ENCODE peak calls at places on chromosomes 7 and 10, in eight cellular contexts. One of them, this sample, is unnamed.

GRCh38 chr10:17386616-17387075 is 67.7 kb downstream of the ST8SIA6 start:
- DNase-seq in cardiac muscle cell: peak; percentile 48
- DNase-seq in BE2C: no peak
- DNase-seq in mammary epithelial cell: no peak
- DNase-seq in body of pancreas: no peak
- DNase-seq in epithelial cell of esophagus: peak; percentile 24
- DNase-seq in IMR-90: no peak
- DNase-seq in coronary artery: no peak
- DNase-seq in this sample: peak; percentile 48

GRCh38 chr10:23974886-23975830 is 233.8 kb upstream of the KIAA1217 start:
- DNase-seq in mammary epithelial cell: no peak
- DNase-seq in cardiac muscle cell: no peak
- DNase-seq in coronary artery: no peak
- DNase-seq in epithelial cell of esophagus: no peak
- DNase-seq in IMR-90: no peak
- DNase-seq in body of pancreas: no peak
- DNase-seq in BE2C: no peak
- DNase-seq in this sample: no peak

GRCh38 chr7:1331576-1332467 is 99.2 kb downstream of the UNCX start:
- DNase-seq in epithelial cell of esophagus: no peak
- DNase-seq in BE2C: no peak
- DNase-seq in body of pancreas: no peak
- DNase-seq in coronary artery: no peak
- DNase-seq in cardiac muscle cell: no peak
- DNase-seq in IMR-90: no peak
- DNase-seq in mammary epithelial cell: no peak
- DNase-seq in this sample: no peak

GRCh38 chr7:55420535-55420934 is 55.4 kb downstream of the LANCL2 start:
- DNase-seq in BE2C: no peak
- DNase-seq in coronary artery: no peak
- DNase-seq in mammary epithelial cell: no peak
- DNase-seq in cardiac muscle cell: peak; percentile 22
- DNase-seq in IMR-90: peak; percentile 65
- DNase-seq in epithelial cell of esophagus: no peak
- DNase-seq in body of pancreas: no peak
- DNase-seq in this sample: peak; percentile 13

GRCh38 chr10:69862882-69863530 is 61.3 kb downstream of the COL13A1 start:
- DNase-seq in BE2C: no peak
- DNase-seq in mammary epithelial cell: no peak
- DNase-seq in IMR-90: no peak
- DNase-seq in epithelial cell of esophagus: no peak
- DNase-seq in cardiac muscle cell: no peak
- DNase-seq in body of pancreas: no peak
- DNase-seq in coronary artery: no peak
- DNase-seq in this sample: no peak

GRCh38 chr7:94247970-94248369 is 146.7 kb upstream of the COL1A2 start:
- DNase-seq in coronary artery: no peak
- DNase-seq in cardiac muscle cell: no peak
- DNase-seq in IMR-90: no peak
- DNase-seq in BE2C: no peak
- DNase-seq in mammary epithelial cell: no peak
- DNase-seq in epithelial cell of esophagus: no peak
- DNase-seq in body of pancreas: no peak
- DNase-seq in this sample: no peak

GRCh38 chr10:23316406-23316805 is 28.2 kb downstream of the C10orf67 start:
- DNase-seq in epithelial cell of esophagus: no peak
- DNase-seq in BE2C: no peak
- DNase-seq in IMR-90: no peak
- DNase-seq in body of pancreas: no peak
- DNase-seq in coronary artery: no peak
- DNase-seq in mammary epithelial cell: no peak
- DNase-seq in cardiac muscle cell: no peak
- DNase-seq in this sample: no peak

GRCh38 chr10:128416231-128416630 is 290.0 kb upstream of the MKI67 start:
- DNase-seq in IMR-90: no peak
- DNase-seq in epithelial cell of esophagus: no peak
- DNase-seq in BE2C: no peak
- DNase-seq in mammary epithelial cell: no peak
- DNase-seq in coronary artery: no peak
- DNase-seq in body of pancreas: no peak
- DNase-seq in cardiac muscle cell: no peak
- DNase-seq in this sample: no peak

GRCh38 chr10:13816195-13816926 is 229.6 kb downstream of the PRPF18 start:
- DNase-seq in cardiac muscle cell: peak; percentile 74
- DNase-seq in coronary artery: no peak
- DNase-seq in IMR-90: peak; percentile 95
- DNase-seq in mammary epithelial cell: peak; percentile 13
- DNase-seq in body of pancreas: peak; percentile 65
- DNase-seq in epithelial cell of esophagus: no peak
- DNase-seq in BE2C: no peak
- DNase-seq in this sample: peak; percentile 58

GRCh38 chr10:110414563-110415309 is 83.0 kb upstream of the DUSP5 start:
- DNase-seq in BE2C: no peak
- DNase-seq in epithelial cell of esophagus: peak; percentile 90
- DNase-seq in IMR-90: no peak
- DNase-seq in body of pancreas: peak; percentile 41
- DNase-seq in cardiac muscle cell: peak; percentile 69
- DNase-seq in coronary artery: no peak
- DNase-seq in mammary epithelial cell: peak; percentile 91
- DNase-seq in this sample: peak; percentile 47

GRCh38 chr7:153404124-153404523 is 644.6 kb downstream of the ACTR3B start:
- DNase-seq in body of pancreas: no peak
- DNase-seq in epithelial cell of esophagus: no peak
- DNase-seq in BE2C: no peak
- DNase-seq in mammary epithelial cell: no peak
- DNase-seq in IMR-90: no peak
- DNase-seq in cardiac muscle cell: no peak
- DNase-seq in coronary artery: no peak
- DNase-seq in this sample: no peak

GRCh38 chr7:130095812-130096211 is 25.5 kb downstream of the KLHDC10 start:
- DNase-seq in cardiac muscle cell: no peak
- DNase-seq in body of pancreas: no peak
- DNase-seq in epithelial cell of esophagus: peak; percentile 56
- DNase-seq in coronary artery: no peak
- DNase-seq in mammary epithelial cell: no peak
- DNase-seq in IMR-90: peak; percentile 80
- DNase-seq in BE2C: no peak
- DNase-seq in this sample: peak; percentile 45

GRCh38 chr7:156612930-156613329 is 27.6 kb upstream of the RNF32 start:
- DNase-seq in IMR-90: no peak
- DNase-seq in BE2C: no peak
- DNase-seq in body of pancreas: no peak
- DNase-seq in cardiac muscle cell: no peak
- DNase-seq in epithelial cell of esophagus: no peak
- DNase-seq in coronary artery: no peak
- DNase-seq in mammary epithelial cell: no peak
- DNase-seq in this sample: no peak

GRCh38 chr10:69884686-69885085 is 83.0 kb downstream of the COL13A1 start:
- DNase-seq in IMR-90: no peak
- DNase-seq in coronary artery: no peak
- DNase-seq in BE2C: no peak
- DNase-seq in mammary epithelial cell: no peak
- DNase-seq in body of pancreas: no peak
- DNase-seq in epithelial cell of esophagus: no peak
- DNase-seq in cardiac muscle cell: peak; percentile 32
- DNase-seq in this sample: no peak

GRCh38 chr10:86827639-86828038 is 71.2 kb downstream of the BMPR1A start:
- DNase-seq in IMR-90: no peak
- DNase-seq in epithelial cell of esophagus: peak; percentile 62
- DNase-seq in coronary artery: no peak
- DNase-seq in mammary epithelial cell: no peak
- DNase-seq in BE2C: no peak
- DNase-seq in cardiac muscle cell: no peak
- DNase-seq in body of pancreas: no peak
- DNase-seq in this sample: no peak

GRCh38 chr10:64682043-64682442 is 1160.8 kb downstream of the REEP3 start:
- DNase-seq in coronary artery: no peak
- DNase-seq in body of pancreas: no peak
- DNase-seq in IMR-90: no peak
- DNase-seq in mammary epithelial cell: no peak
- DNase-seq in epithelial cell of esophagus: no peak
- DNase-seq in cardiac muscle cell: no peak
- DNase-seq in BE2C: no peak
- DNase-seq in this sample: peak; percentile 14

GRCh38 chr10:43197834-43198681 is 59.8 kb downstream of the CSGALNACT2 start:
- DNase-seq in epithelial cell of esophagus: peak; percentile 9
- DNase-seq in cardiac muscle cell: peak; percentile 15
- DNase-seq in IMR-90: no peak
- DNase-seq in coronary artery: no peak
- DNase-seq in mammary epithelial cell: no peak
- DNase-seq in body of pancreas: no peak
- DNase-seq in BE2C: peak; percentile 55
- DNase-seq in this sample: peak; percentile 28

GRCh38 chr7:143258830-143259229 is 4.4 kb upstream of the GSTK1 start:
- DNase-seq in coronary artery: no peak
- DNase-seq in cardiac muscle cell: no peak
- DNase-seq in IMR-90: peak; percentile 20
- DNase-seq in mammary epithelial cell: no peak
- DNase-seq in BE2C: no peak
- DNase-seq in epithelial cell of esophagus: no peak
- DNase-seq in body of pancreas: peak; percentile 37
- DNase-seq in this sample: peak; percentile 32

GRCh38 chr7:143257501-143257900 is 5.7 kb upstream of the GSTK1 start:
- DNase-seq in mammary epithelial cell: peak; percentile 31
- DNase-seq in body of pancreas: no peak
- DNase-seq in cardiac muscle cell: no peak
- DNase-seq in coronary artery: no peak
- DNase-seq in BE2C: no peak
- DNase-seq in epithelial cell of esophagus: no peak
- DNase-seq in IMR-90: no peak
- DNase-seq in this sample: no peak

GRCh38 chr7:143255564-143255963 is 7.7 kb upstream of the GSTK1 start:
- DNase-seq in BE2C: no peak
- DNase-seq in mammary epithelial cell: peak; percentile 26
- DNase-seq in body of pancreas: no peak
- DNase-seq in IMR-90: no peak
- DNase-seq in epithelial cell of esophagus: no peak
- DNase-seq in cardiac muscle cell: peak; percentile 71
- DNase-seq in coronary artery: no peak
- DNase-seq in this sample: peak; percentile 57

GRCh38 chr7:143256932-143257331 is 6.3 kb upstream of the GSTK1 start:
- DNase-seq in body of pancreas: no peak
- DNase-seq in cardiac muscle cell: no peak
- DNase-seq in mammary epithelial cell: no peak
- DNase-seq in epithelial cell of esophagus: no peak
- DNase-seq in BE2C: no peak
- DNase-seq in IMR-90: no peak
- DNase-seq in coronary artery: no peak
- DNase-seq in this sample: no peak

DNA sequence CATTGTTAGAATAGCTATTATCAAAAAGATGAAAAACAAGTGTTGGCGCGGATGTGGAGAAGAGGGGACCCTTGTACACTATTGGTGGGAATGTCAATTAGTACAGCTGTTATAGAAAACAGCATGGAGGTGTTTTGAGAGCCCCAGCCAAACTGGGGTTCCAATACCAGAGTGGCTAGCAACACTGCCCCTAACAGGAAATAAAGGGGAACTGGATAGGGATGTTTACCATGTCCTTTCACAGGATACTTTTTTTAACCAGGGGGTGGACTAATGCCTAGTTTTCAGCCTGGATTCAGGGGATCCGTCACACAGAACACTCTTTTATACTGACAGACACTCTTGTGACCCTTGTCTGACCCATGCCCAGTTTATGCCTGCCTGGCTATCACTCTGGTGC is 6.9 kb upstream of the GSTK1 start:
- DNase-seq in BE2C: no peak
- DNase-seq in coronary artery: no peak
- DNase-seq in epithelial cell of esophagus: no peak
- DNase-seq in mammary epithelial cell: no peak
- DNase-seq in body of pancreas: no peak
- DNase-seq in IMR-90: no peak
- DNase-seq in cardiac muscle cell: no peak
- DNase-seq in this sample: no peak
- TF ChIP-seq CTCF in BE2C: no peak
- TF ChIP-seq CTCF in coronary artery: peak; percentile 13
- TF ChIP-seq CTCF in epithelial cell of esophagus: no peak
- TF ChIP-seq CTCF in mammary epithelial cell: peak; percentile 18
- TF ChIP-seq CTCF in body of pancreas: no peak
- TF ChIP-seq CTCF in IMR-90: no peak
- TF ChIP-seq CTCF in cardiac muscle cell: no peak
- TF ChIP-seq CTCF in this sample: peak; percentile 33

DNA sequence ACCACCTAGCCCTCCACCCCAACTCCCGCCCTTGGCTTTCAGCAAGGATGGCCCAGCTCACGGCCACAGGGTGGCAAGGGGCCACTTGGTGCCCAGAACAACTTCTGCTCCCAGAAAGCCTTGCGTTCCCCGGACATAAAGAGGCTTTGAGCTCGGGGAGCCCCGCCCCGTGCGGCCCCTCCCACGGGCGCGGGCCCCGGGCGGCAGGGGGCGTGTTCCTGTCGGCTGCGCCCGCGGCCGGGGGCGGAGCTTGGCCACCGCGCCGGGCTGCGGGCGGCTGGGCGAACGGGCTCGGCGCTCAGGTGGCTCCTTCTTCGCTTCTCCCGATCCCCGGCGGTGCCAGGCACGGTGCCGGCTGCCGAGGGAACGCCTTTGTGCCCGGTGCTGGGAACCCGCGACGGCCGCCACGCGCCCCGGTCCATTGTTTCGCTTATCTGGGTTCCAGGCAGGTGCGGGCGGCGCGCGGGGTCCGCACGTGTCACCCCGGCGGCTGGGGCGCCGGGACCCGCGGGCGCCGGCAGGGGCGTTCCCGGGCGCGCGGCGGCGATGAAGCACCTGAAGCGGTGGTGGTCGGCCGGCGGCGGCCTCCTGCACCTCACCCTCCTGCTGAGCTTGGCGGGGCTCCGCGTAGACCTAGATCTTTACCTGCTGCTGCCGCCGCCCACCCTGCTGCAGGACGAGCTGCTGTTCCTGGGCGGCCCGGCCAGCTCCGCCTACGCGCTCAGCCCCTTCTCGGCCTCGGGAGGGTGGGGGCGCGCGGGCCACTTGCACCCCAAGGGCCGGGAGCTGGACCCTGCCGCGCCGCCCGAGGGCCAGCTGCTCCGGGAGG is at the start of gene NFE2L3:
- DNase-seq in IMR-90: peak; percentile 63
- DNase-seq in coronary artery: no peak
- DNase-seq in epithelial cell of esophagus: peak; percentile 63
- DNase-seq in mammary epithelial cell: peak; percentile 65
- DNase-seq in BE2C: peak; percentile 69
- DNase-seq in cardiac muscle cell: peak; percentile 82
- DNase-seq in body of pancreas: peak; percentile 90
- DNase-seq in this sample: peak; percentile 64
- H3K4me3 ChIP-seq in IMR-90: peak within 1 kb of the TSS; percentile 94
- H3K4me3 ChIP-seq in coronary artery: peak within 1 kb of the TSS; percentile 77
- H3K4me3 ChIP-seq in epithelial cell of esophagus: peak within 1 kb of the TSS; percentile 40
- H3K4me3 ChIP-seq in mammary epithelial cell: peak within 1 kb of the TSS; percentile 65
- H3K4me3 ChIP-seq in BE2C: peak within 1 kb of the TSS; percentile 38
- H3K4me3 ChIP-seq in cardiac muscle cell: peak within 1 kb of the TSS; percentile 47
- H3K4me3 ChIP-seq in body of pancreas: peak within 1 kb of the TSS; percentile 44
- H3K4me3 ChIP-seq in this sample: peak within 1 kb of the TSS; percentile 41

GRCh38 chr10:91557540-91558231 is 75.2 kb downstream of the PPP1R3C start:
- DNase-seq in epithelial cell of esophagus: no peak
- DNase-seq in coronary artery: no peak
- DNase-seq in cardiac muscle cell: no peak
- DNase-seq in mammary epithelial cell: no peak
- DNase-seq in BE2C: no peak
- DNase-seq in body of pancreas: no peak
- DNase-seq in IMR-90: no peak
- DNase-seq in this sample: no peak
- TF ChIP-seq CTCF in epithelial cell of esophagus: no peak
- TF ChIP-seq CTCF in coronary artery: no peak
- TF ChIP-seq CTCF in cardiac muscle cell: no peak
- TF ChIP-seq CTCF in mammary epithelial cell: no peak
- TF ChIP-seq CTCF in BE2C: no peak
- TF ChIP-seq CTCF in body of pancreas: no peak
- TF ChIP-seq CTCF in IMR-90: no peak
- TF ChIP-seq CTCF in this sample: no peak

GRCh38 chr7:23004247-23004520 is 9.7 kb downstream of the HYCC1 start:
- DNase-seq in IMR-90: no peak
- DNase-seq in body of pancreas: no peak
- DNase-seq in epithelial cell of esophagus: no peak
- DNase-seq in coronary artery: no peak
- DNase-seq in cardiac muscle cell: no peak
- DNase-seq in BE2C: no peak
- DNase-seq in mammary epithelial cell: no peak
- DNase-seq in this sample: no peak
- H3K4me3 ChIP-seq in IMR-90: no peak overlapping the region
- H3K4me3 ChIP-seq in body of pancreas: no peak overlapping the region
- H3K4me3 ChIP-seq in epithelial cell of esophagus: no peak overlapping the region
- H3K4me3 ChIP-seq in coronary artery: no peak overlapping the region
- H3K4me3 ChIP-seq in cardiac muscle cell: no peak overlapping the region
- H3K4me3 ChIP-seq in BE2C: no peak overlapping the region
- H3K4me3 ChIP-seq in mammary epithelial cell: no peak overlapping the region
- H3K4me3 ChIP-seq in this sample: no peak overlapping the region

This sample was measured in cardiac fibroblast.